ENCODE peak calls at places on chromosomes 11 and 22, in eight cellular contexts. E is PC-3, A is neural progenitor cell, G is GM23248, U is SK-N-SH, M is hepatocyte, W is HCT116, S is OCI-LY7. T is an unnamed sample. For H3K9me3 and H4K20me1, the result is how much of the 10 kb centered on the place peaks cover.

GRCh38 chr22:37965940-37966664 is 12.6 kb downstream of the POLR2F start:
- DNase-seq in W (no peak), A (no peak), G (no peak), M (no peak), S (no peak), E (no peak), U (no peak), T (no peak)

GRCh38 chr11:63573881-63574855 is 11.0 kb upstream of the PLAAT2 start:
- DNase-seq in W (no peak), U (no peak), A (no peak), S (peak), E (no peak), G (peak), M (peak), T (peak)

GRCh38 chr11:113553235-113553634 is 78.0 kb upstream of the DRD2 start:
- DNase-seq in W (peak), A (peak), G (peak), S (no peak), E (peak), M (peak), U (no peak), T (no peak)

GRCh38 chr11:23540101-23540561 is 679.9 kb upstream of the CCDC179 start:
- DNase-seq in E (peak), S (peak), U (peak), M (peak), W (no peak), G (peak), A (peak), T (peak)

GRCh38 chr22:41458161-41458728 is 10.2 kb downstream of the PHF5A start:
- DNase-seq in G (no peak), E (no peak), M (no peak), A (no peak), S (no peak), W (no peak), U (no peak), T (no peak)

GRCh38 chr11:126646701-126647209 is 291.3 kb downstream of the ST3GAL4 start:
- DNase-seq in S (no peak), U (no peak), M (no peak), A (no peak), G (peak), W (no peak), E (no peak), T (no peak)

GRCh38 chr11:4551346-4551979 is 6.5 kb downstream of the OR52M1 start:
- DNase-seq in W (no peak), E (peak), S (no peak), U (peak), M (no peak), G (peak), A (peak), T (no peak)

GRCh38 chr22:46348099-46348695 is 12.7 kb downstream of the TRMU start:
- DNase-seq in M (no peak), W (no peak), A (no peak), S (no peak), E (no peak), U (no peak), G (no peak), T (no peak)

GRCh38 chr11:33564856-33565453 is 135.7 kb downstream of the C11orf91 start:
- DNase-seq in W (no peak), M (no peak), A (no peak), G (no peak), E (no peak), U (no peak), S (no peak), T (no peak)

GRCh38 chr11:62431171-62431895 is 12.5 kb downstream of the SCGB1A1 start:
- DNase-seq in G (peak), E (peak), M (no peak), W (no peak), A (no peak), S (no peak), U (no peak), T (no peak)

GRCh38 chr11:27700351-27701261 is at the start of gene BDNF:
- DNase-seq in E (peak), U (peak), M (peak), A (peak), W (no peak), S (no peak), G (peak), T (peak)

GRCh38 chr11:20873054-20873453 is 203.7 kb downstream of the NELL1 start:
- DNase-seq in S (peak), G (peak), A (peak), U (peak), E (peak), W (no peak), M (peak), T (no peak)

GRCh38 chr11:2644844-2645778 is 54.7 kb downstream of the KCNQ1OT1 start:
- DNase-seq in A (no peak), S (no peak), G (no peak), M (no peak), U (no peak), E (no peak), W (no peak), T (no peak)

GRCh38 chr11:2645779-2646118 is 54.0 kb downstream of the KCNQ1OT1 start:
- DNase-seq in M (no peak), W (no peak), E (no peak), G (no peak), U (no peak), A (no peak), S (no peak), T (no peak)

GRCh38 chr11:2647167-2647566 is 52.6 kb downstream of the KCNQ1OT1 start:
- DNase-seq in M (no peak), S (no peak), E (no peak), U (no peak), W (no peak), A (no peak), G (no peak), T (no peak)

GRCh38 chr11:2641623-2642022 is 58.2 kb downstream of the KCNQ1OT1 start:
- DNase-seq in G (no peak), S (no peak), E (no peak), W (no peak), M (no peak), A (no peak), U (no peak), T (no peak)

GRCh38 chr11:2643746-2644145 is 56.0 kb downstream of the KCNQ1OT1 start:
- DNase-seq in U (no peak), A (no peak), W (no peak), G (no peak), S (no peak), M (no peak), E (no peak), T (no peak)
- H3K9me3 ChIP-seq in U (under half), A (half or more), W (under half), G (under half), S (under half), M (half or more), E (under half), T (under half)

DNA sequence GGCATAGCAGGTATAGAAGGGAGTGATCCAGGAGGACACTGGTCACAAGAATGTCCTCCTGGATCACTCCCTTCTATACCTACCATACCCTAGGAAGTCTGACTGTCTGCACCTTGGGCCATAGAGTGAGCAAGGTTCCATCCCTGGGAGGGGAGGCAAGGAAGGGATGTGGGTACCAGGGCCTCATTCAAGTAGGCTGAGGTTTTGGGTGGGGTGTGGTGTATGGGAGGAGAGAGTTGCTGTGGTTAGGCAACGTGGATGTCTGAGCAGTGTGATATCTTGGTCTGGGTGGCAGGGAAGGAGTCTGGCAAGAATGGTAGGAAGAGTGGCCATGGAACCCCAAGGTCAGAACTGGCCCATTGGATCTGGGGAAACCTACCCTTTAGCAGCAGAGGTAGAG is 13.2 kb downstream of the PPFIBP2 start:
- DNase-seq in G (no peak), E (no peak), W (no peak), M (no peak), U (no peak), S (no peak), A (no peak), T (no peak)
- H4K20me1 ChIP-seq in G (under half), E (under half), W (under half), M (under half), U (under half), S (under half), A (under half), T (under half)

DNA sequence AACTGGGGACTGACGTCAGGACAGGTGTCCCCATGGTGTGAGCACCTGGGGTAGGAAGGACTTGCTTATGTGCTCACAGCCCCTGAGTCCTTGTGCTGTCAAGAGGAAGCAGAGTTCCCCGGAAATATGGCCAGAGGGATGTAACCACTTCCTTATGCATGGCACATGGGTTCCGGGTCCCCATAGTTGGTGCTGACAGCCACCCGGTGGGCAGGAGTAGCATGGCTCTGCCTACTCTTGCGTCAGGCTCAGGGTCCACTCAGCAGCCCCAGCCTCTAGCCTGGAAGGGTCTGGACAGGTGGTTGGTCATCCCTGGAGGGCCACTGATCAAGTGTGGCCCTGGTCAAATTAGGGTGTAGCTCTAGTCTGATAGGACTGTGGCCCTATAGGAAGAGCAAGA is 42.8 kb upstream of the CCND1 start:
- DNase-seq in S (peak), A (no peak), G (no peak), M (no peak), U (peak), W (no peak), E (peak), T (no peak)
- TF ChIP-seq EZH2phosphoT487 in S (no peak), A (no peak), G (no peak), M (no peak), U (no peak), W (no peak), E (no peak), T (no peak)

DNA sequence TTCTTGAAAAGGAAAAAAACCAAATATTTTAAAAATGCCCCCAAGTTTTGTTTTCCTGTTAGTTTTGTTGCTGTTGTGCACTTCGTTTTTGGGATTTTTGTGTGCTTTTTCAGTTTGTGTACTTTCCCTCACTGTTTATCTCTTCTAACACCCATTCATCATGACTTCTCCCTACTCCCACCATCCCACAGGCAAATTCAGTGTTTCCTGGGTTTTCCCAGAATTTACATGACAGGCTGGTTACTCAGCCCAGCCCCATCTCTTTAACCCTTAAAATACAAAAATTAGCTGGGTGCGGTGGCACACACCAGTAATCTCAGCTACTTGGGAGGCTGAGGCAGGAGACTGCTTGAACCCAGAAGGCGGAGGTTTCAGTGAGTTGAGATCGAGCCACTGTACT is 15.5 kb downstream of the TMEM123 start:
- DNase-seq in W (no peak), M (no peak), A (no peak), S (no peak), G (peak), E (no peak), U (no peak), T (no peak)
- H3K9me3 ChIP-seq in W (under half), M (under half), A (under half), S (under half), G (under half), E (under half), U (under half), T (under half)

GRCh38 chr22:18060646-18061620 is 16.9 kb upstream of the PEX26 start:
- DNase-seq in W (no peak), U (no peak), G (peak), E (peak), M (peak), A (no peak), S (no peak), T (no peak)
- H4K20me1 ChIP-seq in W (under half), U (under half), G (under half), E (under half), M (under half), A (under half), S (under half), T (under half)

GRCh38 chr11:79472736-79473536 is 32.1 kb upstream of the TENM4 start:
- DNase-seq in M (no peak), G (no peak), S (no peak), E (no peak), A (peak), W (no peak), U (no peak), T (no peak)
- TF ChIP-seq EZH2phosphoT487 in M (no peak), G (no peak), S (no peak), E (no peak), A (no peak), W (no peak), U (no peak), T (no peak)

GRCh38 chr11:97398246-97398645 is 1008.4 kb downstream of the JRKL start:
- DNase-seq in A (no peak), S (no peak), M (no peak), W (no peak), U (no peak), G (no peak), E (peak), T (no peak)
- H3K9me3 ChIP-seq in A (under half), S (under half), M (under half), W (under half), U (under half), G (under half), E (under half), T (under half)

DNA sequence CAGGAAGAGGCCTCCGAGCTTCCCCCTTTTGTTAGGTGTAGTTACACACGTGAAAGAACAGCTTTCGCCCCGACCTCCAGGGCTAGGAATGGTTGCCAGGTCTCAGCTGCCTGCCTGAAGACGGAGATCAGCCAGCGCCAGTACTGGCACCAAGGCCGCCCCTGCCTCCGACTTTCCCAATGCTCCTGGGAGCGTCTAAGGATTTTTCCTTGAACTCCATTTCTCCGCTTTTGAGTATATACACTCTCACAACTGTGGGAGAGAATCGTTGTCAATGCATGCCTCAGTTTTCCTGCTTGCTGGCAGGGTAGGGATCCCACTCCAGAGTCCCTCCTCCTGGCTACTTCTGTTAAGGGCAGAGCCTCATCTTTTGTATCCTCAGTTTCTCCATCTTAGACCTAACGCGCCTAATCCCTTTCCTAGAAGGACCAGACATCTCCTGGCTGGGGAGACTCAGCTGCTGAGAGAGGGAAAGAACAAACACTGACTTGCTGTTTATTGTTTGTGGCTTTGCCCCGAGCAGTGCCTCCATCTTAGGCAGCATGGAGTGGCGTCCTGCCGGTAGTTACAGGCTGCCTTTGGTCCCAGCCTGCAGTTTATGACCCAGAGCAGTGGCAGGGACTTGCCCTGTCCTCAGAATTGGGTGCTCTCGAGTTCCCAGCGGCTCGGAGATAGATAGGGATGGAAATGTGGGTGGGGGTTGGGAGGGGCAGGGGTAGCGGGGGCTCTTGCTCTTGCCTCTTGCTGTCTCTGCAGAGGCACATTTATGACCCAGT is 3.3 kb downstream of the ALX4 start:
- DNase-seq in A (peak), W (no peak), E (no peak), U (peak), S (no peak), G (no peak), M (no peak), T (no peak)
- H4K20me1 ChIP-seq in A (half or more), W (under half), E (under half), U (under half), S (under half), G (under half), M (under half), T (under half)

T was measured in MM.1S.